ENCODE peak calls at places on chromosome 13, in six cellular contexts. B is spleen; K is effector memory CD4-positive, alpha-beta T cell; D is BE2C; E is cardiac fibroblast; L is left lung. P is an unnamed sample.

GRCh38 chr13:34425307-34425949 is 516.6 kb upstream of the NBEA start:
- DNase-seq in B (no peak), K (no peak), D (peak; percentile 46), E (no peak), L (no peak), P (no peak)

GRCh38 chr13:38636106-38636505 is 50.8 kb upstream of the FREM2 start:
- DNase-seq in B (no peak), K (no peak), D (no peak), E (no peak), L (no peak), P (no peak)

GRCh38 chr13:113837554-113838355 is 26.1 kb downstream of the GAS6 start:
- DNase-seq in B (no peak), K (no peak), D (peak; percentile 90), E (peak; percentile 98), L (peak; percentile 90), P (peak; percentile 86)

GRCh38 chr13:82961757-82962156 is 920.5 kb downstream of the SLITRK1 start:
- DNase-seq in B (no peak), K (no peak), D (no peak), E (no peak), L (no peak), P (no peak)

GRCh38 chr13:44870456-44870929 is 118.8 kb downstream of the NUFIP1 start:
- DNase-seq in B (no peak), K (no peak), D (no peak), E (no peak), L (no peak), P (no peak)

GRCh38 chr13:75675421-75675820 is 39.3 kb downstream of the LMO7 start:
- DNase-seq in B (no peak), K (no peak), D (no peak), E (peak; percentile 20), L (no peak), P (no peak)

GRCh38 chr13:50244355-50244912 is 229.2 kb downstream of the KCNRG start:
- DNase-seq in B (no peak), K (no peak), D (no peak), E (no peak), L (no peak), P (peak; percentile 1)

GRCh38 chr13:24737042-24737441 is 26.9 kb upstream of the RNF17 start:
- DNase-seq in B (no peak), K (no peak), D (no peak), E (no peak), L (no peak), P (no peak)

GRCh38 chr13:113561417-113562084 is 23.0 kb upstream of the TFDP1 start:
- DNase-seq in B (peak; percentile 47), K (no peak), D (no peak), E (no peak), L (peak; percentile 44), P (no peak)

GRCh38 chr13:25882732-25883357 is 169.0 kb downstream of the SHISA2 start:
- DNase-seq in B (no peak), K (no peak), D (no peak), E (no peak), L (no peak), P (no peak)

GRCh38 chr13:75050419-75051066 is 431.4 kb downstream of the TBC1D4 start:
- DNase-seq in B (no peak), K (no peak), D (no peak), E (peak; percentile 27), L (no peak), P (no peak)

GRCh38 chr13:65499251-65499650 is 1730.9 kb downstream of the PCDH9 start:
- DNase-seq in B (no peak), K (no peak), D (no peak), E (no peak), L (no peak), P (no peak)

GRCh38 chr13:77409412-77409811 is 82.5 kb upstream of the MYCBP2 start:
- DNase-seq in B (no peak), K (no peak), D (no peak), E (no peak), L (no peak), P (no peak)

GRCh38 chr13:72151241-72151640 is 284.2 kb upstream of the DACH1 start:
- DNase-seq in B (no peak), K (no peak), D (no peak), E (peak; percentile 21), L (no peak), P (no peak)

GRCh38 chr13:36131215-36131930 is at the start of gene DCLK1:
- DNase-seq in B (no peak), K (no peak), D (peak; percentile 74), E (peak; percentile 50), L (peak; percentile 82), P (no peak)

GRCh38 chr13:75787249-75787940 is 151.3 kb downstream of the LMO7 start:
- DNase-seq in B (no peak), K (no peak), D (no peak), E (peak; percentile 54), L (no peak), P (peak; percentile 10)

GRCh38 chr13:39106216-39106995 is 68.2 kb downstream of the NHLRC3 start:
- DNase-seq in B (no peak), K (no peak), D (peak; percentile 47), E (no peak), L (peak; percentile 41), P (no peak)

GRCh38 chr13:25371158-25371557 is 616 bp upstream of the ATP8A2 start:
- DNase-seq in B (no peak), K (no peak), D (no peak), E (no peak), L (no peak), P (no peak)

GRCh38 chr13:78625384-78625783 is 22.0 kb upstream of the POU4F1 start:
- DNase-seq in B (no peak), K (no peak), D (no peak), E (no peak), L (no peak), P (no peak)

GRCh38 chr13:113562866-113563265 is 21.7 kb upstream of the TFDP1 start:
- DNase-seq in B (no peak), K (no peak), D (no peak), E (no peak), L (no peak), P (no peak)

GRCh38 chr13:74250738-74251190 is 116.6 kb upstream of the KLF12 start:
- DNase-seq in B (no peak), K (no peak), D (peak; percentile 18), E (peak; percentile 54), L (no peak), P (no peak)

GRCh38 chr13:67574320-67575233 is 344.4 kb upstream of the PCDH9 start:
- DNase-seq in B (no peak), K (no peak), D (no peak), E (peak; percentile 42), L (no peak), P (no peak)

GRCh38 chr13:111325146-111325890 is 4.9 kb downstream of the TEX29 start:
- DNase-seq in B (peak; percentile 53), K (no peak), D (no peak), E (no peak), L (peak; percentile 65), P (no peak)

GRCh38 chr13:49584771-49585182 is 581 bp downstream of the RCBTB1 start:
- DNase-seq in B (no peak), K (no peak), D (no peak), E (peak; percentile 5), L (no peak), P (no peak)

GRCh38 chr13:52696566-52696965 is 43.1 kb downstream of the CNMD start:
- DNase-seq in B (no peak), K (no peak), D (no peak), E (no peak), L (no peak), P (no peak)

GRCh38 chr13:32264407-32264806 is 50.8 kb downstream of the ZAR1L start:
- DNase-seq in B (no peak), K (no peak), D (no peak), E (peak; percentile 81), L (no peak), P (no peak)

GRCh38 chr13:49935171-49936084 is 712 bp downstream of the SPRYD7 start:
- DNase-seq in B (no peak), K (peak; percentile 25), D (peak; percentile 50), E (peak; percentile 64), L (no peak), P (peak; percentile 30)

DNA sequence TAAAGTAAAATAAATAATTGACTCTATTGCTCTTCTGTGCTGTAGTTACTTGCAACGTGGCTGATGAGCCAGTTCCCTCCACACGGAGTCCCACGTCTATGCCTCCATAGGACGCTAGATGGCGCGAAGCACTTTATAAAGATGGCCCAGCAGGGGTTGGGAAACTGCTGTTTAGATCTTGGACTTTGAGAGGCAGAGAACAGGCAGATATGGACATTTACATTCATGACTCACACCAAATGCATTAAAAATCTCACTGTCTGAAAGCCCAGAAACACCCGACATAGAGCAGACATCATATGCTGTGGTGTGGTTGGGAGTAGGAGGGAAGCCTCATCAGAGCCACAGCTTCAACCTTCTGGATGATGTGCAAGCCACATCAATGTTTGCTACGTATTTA is 643.1 kb upstream of the ARGLU1 start:
- DNase-seq in B (no peak), K (peak; percentile 9), D (peak; percentile 85), E (peak; percentile 90), L (no peak), P (peak; percentile 25)
- H3K4me3 ChIP-seq in B (no peak overlapping the region), K (no peak overlapping the region), D (peak overlapping the region; percentile 6), E (no peak overlapping the region), L (no peak overlapping the region), P (no peak overlapping the region)

DNA sequence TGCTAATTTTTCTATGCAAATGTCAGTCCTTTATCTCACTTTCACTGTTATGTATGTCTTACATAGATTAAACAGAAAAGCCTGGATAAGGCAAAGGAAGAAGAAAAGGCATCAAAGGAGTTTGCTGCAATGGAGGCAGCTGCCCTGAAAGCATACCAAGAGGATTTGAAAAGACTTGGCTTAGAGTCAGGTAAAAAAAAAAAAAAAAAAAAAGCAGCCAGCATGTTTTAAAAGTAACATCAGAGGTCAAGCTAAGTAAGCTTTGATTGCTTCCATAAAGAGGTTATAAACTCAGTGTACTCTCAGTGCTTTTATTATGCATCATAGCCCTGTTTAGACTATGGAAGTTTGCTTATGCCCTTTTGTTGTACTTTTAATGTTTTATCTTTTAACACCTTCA is 3.8 kb downstream of the WBP4 start:
- DNase-seq in B (no peak), K (no peak), D (no peak), E (peak; percentile 80), L (no peak), P (no peak)
- H3K4me3 ChIP-seq in B (no peak overlapping the region), K (no peak overlapping the region), D (no peak overlapping the region), E (no peak overlapping the region), L (no peak overlapping the region), P (no peak overlapping the region)

GRCh38 chr13:21608961-21609360 is 5.0 kb upstream of the MICU2 start:
- DNase-seq in B (no peak), K (no peak), D (no peak), E (no peak), L (no peak), P (no peak)
- H3K4me3 ChIP-seq in B (no peak overlapping the region), K (no peak overlapping the region), D (no peak overlapping the region), E (no peak overlapping the region), L (no peak overlapping the region), P (no peak overlapping the region)

GRCh38 chr13:94704347-94705080 is 7.8 kb downstream of the SOX21 start:
- DNase-seq in B (no peak), K (no peak), D (no peak), E (no peak), L (no peak), P (no peak)

GRCh38 chr13:94706854-94707399 is 5.4 kb downstream of the SOX21 start:
- DNase-seq in B (no peak), K (no peak), D (no peak), E (no peak), L (no peak), P (no peak)

GRCh38 chr13:94705081-94705751 is 7.1 kb downstream of the SOX21 start:
- DNase-seq in B (no peak), K (no peak), D (no peak), E (no peak), L (no peak), P (no peak)

GRCh38 chr13:94707400-94708021 is 4.8 kb downstream of the SOX21 start:
- DNase-seq in B (no peak), K (no peak), D (peak; percentile 38), E (no peak), L (peak; percentile 71), P (peak; percentile 18)

GRCh38 chr13:94706101-94706853 is 6.1 kb downstream of the SOX21 start:
- DNase-seq in B (no peak), K (no peak), D (no peak), E (no peak), L (no peak), P (no peak)
- H3K4me3 ChIP-seq in B (no peak overlapping the region), K (no peak overlapping the region), D (no peak overlapping the region), E (no peak overlapping the region), L (no peak overlapping the region), P (no peak overlapping the region)

P was measured in A549.